ENCODE peak calls at places on chromosomes 2 and 18, in seven cellular contexts. E is ecto neural progenitor cell, C is sciatic nerve, X is progenitor cell of endocrine pancreas, J is fibroblast of gingiva, F is HEK293T, L is T-helper 1 cell. Q is an unnamed sample.

GRCh38 chr18:78770149-78771139 is 209.2 kb upstream of the SALL3 start:
- DNase-seq in E (peak), C (no peak), X (no peak), J (no peak), F (no peak), L (no peak), Q (no peak)

GRCh38 chr2:119485336-119486110 is 38.8 kb downstream of the SCTR start:
- DNase-seq in E (peak), C (no peak), X (no peak), J (no peak), F (no peak), L (no peak), Q (no peak)

GRCh38 chr2:164617466-164617865 is 3.8 kb downstream of the GRB14 start:
- DNase-seq in E (no peak), C (no peak), X (no peak), J (no peak), F (no peak), L (no peak), Q (no peak)

GRCh38 chr2:68807821-68808266 is 63.4 kb downstream of the BMP10 start:
- DNase-seq in E (no peak), C (no peak), X (no peak), J (peak), F (no peak), L (no peak), Q (peak)

GRCh38 chr18:24703316-24703715 is 242.9 kb downstream of the HRH4 start:
- DNase-seq in E (no peak), C (no peak), X (no peak), J (no peak), F (no peak), L (no peak), Q (no peak)

GRCh38 chr2:18516112-18516511 is 44.3 kb downstream of the RDH14 start:
- DNase-seq in E (no peak), C (no peak), X (no peak), J (no peak), F (no peak), L (no peak), Q (no peak)

GRCh38 chr2:105431367-105432088 is 32.7 kb upstream of the FHL2 start:
- DNase-seq in E (no peak), C (peak), X (no peak), J (peak), F (no peak), L (no peak), Q (peak)

GRCh38 chr18:74745658-74746403 is 148.2 kb downstream of the ZNF407 start:
- DNase-seq in E (no peak), C (no peak), X (no peak), J (peak), F (no peak), L (no peak), Q (peak)

GRCh38 chr18:26468931-26469340 is 79.4 kb downstream of the KCTD1 start:
- DNase-seq in E (no peak), C (no peak), X (peak), J (no peak), F (peak), L (no peak), Q (no peak)

GRCh38 chr2:153299809-153300208 is 178.8 kb downstream of the RPRM start:
- DNase-seq in E (no peak), C (no peak), X (no peak), J (no peak), F (no peak), L (no peak), Q (no peak)

GRCh38 chr2:200003444-200003843 is 48.1 kb downstream of the MAIP1 start:
- DNase-seq in E (no peak), C (no peak), X (no peak), J (no peak), F (no peak), L (no peak), Q (peak)

GRCh38 chr2:199379251-199379650 is 78.5 kb downstream of the SATB2 start:
- DNase-seq in E (no peak), C (no peak), X (no peak), J (peak), F (no peak), L (no peak), Q (peak)

GRCh38 chr18:79942211-79942610 is 9.2 kb downstream of the SLC66A2 start:
- DNase-seq in E (no peak), C (no peak), X (no peak), J (no peak), F (no peak), L (no peak), Q (no peak)

GRCh38 chr2:1632006-1632348 is 112.3 kb downstream of the PXDN start:
- DNase-seq in E (no peak), C (no peak), X (no peak), J (peak), F (no peak), L (no peak), Q (peak)

GRCh38 chr2:191173206-191173605 is 22.4 kb upstream of the STAT4 start:
- DNase-seq in E (no peak), C (no peak), X (no peak), J (no peak), F (no peak), L (no peak), Q (peak)

GRCh38 chr2:128037624-128038023 is 9.8 kb upstream of the SAP130 start:
- DNase-seq in E (no peak), C (no peak), X (no peak), J (no peak), F (no peak), L (no peak), Q (no peak)

GRCh38 chr2:64857581-64858471 is 131.4 kb upstream of the SLC1A4 start:
- DNase-seq in E (no peak), C (peak), X (no peak), J (peak), F (no peak), L (no peak), Q (peak)

GRCh38 chr2:210623506-210623905 is 67.1 kb downstream of the CPS1 start:
- DNase-seq in E (no peak), C (no peak), X (no peak), J (no peak), F (no peak), L (no peak), Q (no peak)

GRCh38 chr2:216974321-216975302 is 114.7 kb upstream of the TNP1 start:
- DNase-seq in E (no peak), C (no peak), X (no peak), J (no peak), F (no peak), L (no peak), Q (no peak)

GRCh38 chr2:33444961-33445360 is 31.5 kb upstream of the RASGRP3 start:
- DNase-seq in E (no peak), C (no peak), X (no peak), J (no peak), F (no peak), L (no peak), Q (no peak)

GRCh38 chr2:116319935-116320334 is 1494.6 kb upstream of the DDX18 start:
- DNase-seq in E (no peak), C (no peak), X (no peak), J (no peak), F (no peak), L (no peak), Q (peak)

GRCh38 chr2:147543056-147543455 is 301.8 kb upstream of the ACVR2A start:
- DNase-seq in E (no peak), C (no peak), X (no peak), J (no peak), F (no peak), L (no peak), Q (no peak)

GRCh38 chr2:241312082-241312481 is 3.4 kb downstream of the HDLBP start:
- DNase-seq in E (no peak), C (no peak), X (no peak), J (peak), F (no peak), L (no peak), Q (no peak)

GRCh38 chr2:23452397-23452796 is 67.4 kb downstream of the KLHL29 start:
- DNase-seq in E (no peak), C (no peak), X (no peak), J (no peak), F (no peak), L (no peak), Q (no peak)

GRCh38 chr2:205274801-205275200 is 407.5 kb upstream of the NRP2 start:
- DNase-seq in E (no peak), C (no peak), X (no peak), J (no peak), F (no peak), L (no peak), Q (no peak)

GRCh38 chr2:20620696-20621365 is 30.1 kb downstream of the HS1BP3 start:
- DNase-seq in E (no peak), C (peak), X (no peak), J (no peak), F (no peak), L (no peak), Q (no peak)

GRCh38 chr18:63844254-63844653 is 43.3 kb upstream of the SERPINB2 start:
- DNase-seq in E (no peak), C (no peak), X (no peak), J (peak), F (no peak), L (no peak), Q (no peak)

GRCh38 chr2:28753043-28753683 is 1.5 kb downstream of the PPP1CB start:
- DNase-seq in E (no peak), C (no peak), X (no peak), J (peak), F (peak), L (peak), Q (peak)

GRCh38 chr2:145800201-145801091 is 1280.5 kb upstream of the ZEB2 start:
- DNase-seq in E (no peak), C (no peak), X (no peak), J (no peak), F (no peak), L (no peak), Q (no peak)

GRCh38 chr2:85175369-85176299 is 42.4 kb downstream of the TCF7L1 start:
- DNase-seq in E (no peak), C (no peak), X (no peak), J (peak), F (no peak), L (no peak), Q (peak)

GRCh38 chr2:119117891-119118882 is 40.4 kb downstream of the C1QL2 start:
- DNase-seq in E (peak), C (no peak), X (no peak), J (no peak), F (no peak), L (no peak), Q (no peak)